ENCODE peak calls at places on chromosomes 2 and 18, in seven cellular contexts. L is GM12878, I is HCT116, M is HepG2, F is WTC11, R is H1, D is K562. K is an unnamed sample.

GRCh38 chr2:55010915-55011314 is 39.3 kb downstream of the RTN4 start:
- DNase-seq in F (no peak), D (no peak), I (no peak), M (peak), R (no peak), L (no peak), K (no peak)

GRCh38 chr2:4903676-4904348 is 788.4 kb upstream of the SOX11 start:
- DNase-seq in F (no peak), L (no peak), I (no peak), R (no peak), D (no peak), M (no peak), K (no peak)

GRCh38 chr18:23528580-23529472 is 25.5 kb downstream of the RMC1 start:
- DNase-seq in L (no peak), F (no peak), D (peak), R (no peak), M (no peak), I (no peak), K (no peak)

GRCh38 chr18:3305354-3305762 is 43.4 kb downstream of the MYL12B start:
- DNase-seq in D (peak), R (no peak), I (no peak), M (no peak), L (no peak), F (no peak), K (no peak)

GRCh38 chr2:13694673-13695072 is 937.8 kb upstream of the LRATD1 start:
- DNase-seq in F (no peak), I (no peak), R (no peak), L (no peak), M (no peak), D (no peak), K (no peak)

GRCh38 chr2:99662761-99663341 is 173.0 kb upstream of the REV1 start:
- DNase-seq in R (no peak), D (no peak), M (no peak), F (no peak), I (no peak), L (no peak), K (no peak)

GRCh38 chr2:69667805-69668382 is 24.4 kb upstream of the AAK1 start:
- DNase-seq in I (no peak), R (no peak), D (no peak), F (no peak), M (no peak), L (no peak), K (no peak)

GRCh38 chr2:43158259-43158880 is 68.0 kb downstream of the ZFP36L2 start:
- DNase-seq in M (peak), D (no peak), I (peak), F (no peak), R (no peak), L (no peak), K (no peak)

DNA sequence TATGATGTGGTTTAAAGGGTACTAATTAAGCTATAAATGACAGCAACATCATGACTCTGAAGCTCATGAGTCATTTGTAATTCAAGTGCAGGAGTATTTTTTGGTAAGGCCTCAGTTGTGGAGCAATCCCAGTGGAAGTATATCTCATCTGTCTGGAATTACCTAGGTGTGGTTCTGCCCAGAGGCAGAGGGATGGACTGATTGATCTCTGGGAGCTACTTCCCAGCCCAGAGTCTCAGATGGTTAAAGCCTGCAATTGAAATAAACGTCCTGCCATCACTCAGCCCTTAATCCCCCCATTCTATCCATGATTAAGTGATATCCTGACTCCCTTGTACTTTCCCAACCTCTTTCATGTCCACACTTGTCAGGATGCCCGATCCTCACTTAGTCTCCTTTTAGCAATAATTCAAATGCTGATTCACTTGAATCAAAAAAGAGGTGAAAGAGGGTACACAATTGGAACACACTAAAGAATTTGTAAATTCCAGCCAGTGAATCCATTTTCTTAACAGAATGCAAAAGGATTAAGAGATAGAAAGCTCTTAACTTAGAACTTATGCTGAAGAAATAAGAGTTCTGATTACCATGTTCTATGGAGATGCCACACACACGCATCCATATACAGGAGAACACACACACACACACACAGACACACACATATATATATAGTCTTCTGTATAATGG is 664.3 kb downstream of the NYAP2 start:
- DNase-seq in F (no peak), I (peak), M (no peak), L (no peak), D (no peak), R (no peak), K (no peak)
- TF ChIP-seq SP1 in F (no peak), I (peak), M (no peak), L (no peak), D (no peak), R (no peak), K (no peak)

DNA sequence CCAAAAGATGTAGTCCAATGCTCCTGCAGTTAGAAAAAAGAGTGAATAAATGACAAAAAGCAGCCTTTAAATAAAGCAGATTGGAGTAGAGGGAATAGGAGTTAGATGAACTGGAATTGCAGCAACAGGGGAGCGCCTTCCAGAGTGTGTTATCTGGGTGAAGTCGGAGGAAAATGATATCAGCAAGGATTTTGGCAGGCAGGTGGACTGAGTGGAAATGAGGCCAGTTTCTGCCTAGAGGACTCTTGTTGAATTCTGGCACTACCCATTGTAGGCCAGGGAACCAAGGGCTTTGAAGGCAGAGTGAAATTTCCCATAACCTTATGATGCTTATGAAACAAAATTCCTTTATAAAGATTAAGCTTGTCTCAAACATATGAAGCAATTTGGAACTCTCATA is 59.8 kb downstream of the AKAIN1 start:
- DNase-seq in M (no peak), I (no peak), R (no peak), D (no peak), F (no peak), L (no peak), K (no peak)
- TF ChIP-seq SP1 in M (no peak), I (no peak), R (no peak), D (no peak), F (no peak), L (no peak), K (no peak)

DNA sequence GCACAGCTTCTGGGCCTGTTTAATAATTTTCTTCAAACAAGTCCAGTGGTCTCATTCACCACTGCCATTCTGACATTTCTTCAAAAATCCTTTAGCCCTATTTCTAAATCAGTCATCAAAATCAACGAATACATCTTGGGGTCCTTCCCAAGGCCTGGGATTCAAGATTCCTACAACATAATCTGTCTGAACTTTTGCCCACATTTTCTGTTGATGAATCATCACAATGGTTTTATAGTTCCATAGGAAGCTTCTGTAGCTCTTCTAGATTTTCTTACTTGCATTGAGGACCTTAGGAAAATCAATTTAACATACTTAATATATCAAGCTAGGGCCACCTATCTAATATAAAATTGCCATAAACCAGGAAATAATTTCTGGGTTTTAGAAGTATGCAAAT is 811.8 kb upstream of the ACVR2A start:
- DNase-seq in F (no peak), I (no peak), L (no peak), D (no peak), M (no peak), R (no peak), K (no peak)
- TF ChIP-seq SP1 in F (no peak), I (no peak), L (no peak), D (no peak), M (no peak), R (no peak), K (no peak)

GRCh38 chr2:107062599-107063196 is 176.7 kb upstream of the ST6GAL2 start:
- DNase-seq in L (no peak), I (no peak), D (no peak), R (no peak), M (peak), F (no peak), K (no peak)
- TF ChIP-seq SP1 in L (no peak), I (no peak), D (no peak), R (no peak), M (no peak), F (no peak), K (no peak)

GRCh38 chr2:119487434-119488244 is 36.6 kb downstream of the SCTR start:
- DNase-seq in L (peak), D (no peak), F (no peak), I (no peak), M (peak), R (no peak), K (no peak)
- TF ChIP-seq SP1 in L (no peak), D (no peak), F (no peak), I (no peak), M (no peak), R (no peak), K (no peak)

DNA sequence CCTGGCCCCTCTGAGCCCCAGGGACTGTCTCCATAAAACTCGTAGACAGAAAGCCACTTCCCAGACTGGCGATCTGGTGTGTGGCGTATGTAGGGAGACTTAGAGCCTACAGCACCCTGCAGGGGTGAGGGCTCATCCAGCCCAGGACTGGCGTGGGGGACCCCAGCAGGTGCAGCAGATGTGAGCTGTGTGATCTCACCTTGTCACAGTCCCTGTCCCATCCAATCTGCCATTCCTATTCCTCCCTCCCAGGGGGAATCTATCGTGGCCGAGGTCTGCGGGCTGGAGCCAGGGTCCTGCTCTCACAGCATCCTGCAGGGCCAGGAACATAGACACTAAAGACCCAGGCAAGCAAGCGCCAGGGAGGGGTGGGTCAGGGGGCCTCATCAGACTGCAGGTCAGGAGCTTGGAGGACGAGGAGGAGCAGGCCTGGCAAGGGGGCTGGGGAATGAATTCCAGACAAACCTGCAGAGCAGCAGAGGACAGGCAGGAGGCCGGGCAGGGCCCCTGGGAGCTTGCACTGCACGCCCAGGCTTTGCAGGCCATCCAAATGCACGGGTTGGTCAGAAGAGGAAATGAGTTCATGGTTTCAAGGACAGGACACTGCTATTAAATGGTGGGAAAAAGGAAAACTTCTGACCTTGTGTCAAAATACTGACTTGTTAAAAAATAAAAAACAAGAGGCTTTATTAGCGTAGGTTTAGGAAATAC is 32.5 kb downstream of the HS6ST1 start:
- DNase-seq in F (no peak), R (no peak), I (no peak), M (no peak), L (no peak), D (no peak), K (no peak)
- TF ChIP-seq SP1 in F (no peak), R (no peak), I (no peak), M (no peak), L (no peak), D (no peak), K (no peak)

GRCh38 chr2:136008205-136008865 is 22.9 kb upstream of the DARS1 start:
- DNase-seq in I (no peak), R (no peak), F (no peak), M (no peak), D (no peak), L (no peak), K (no peak)
- TF ChIP-seq SP1 in I (no peak), R (no peak), F (no peak), M (no peak), D (no peak), L (no peak), K (no peak)

GRCh38 chr2:197548582-197548981 is 32.7 kb downstream of the MOB4 start:
- DNase-seq in I (no peak), F (no peak), R (no peak), L (no peak), M (no peak), D (no peak), K (no peak)

DNA sequence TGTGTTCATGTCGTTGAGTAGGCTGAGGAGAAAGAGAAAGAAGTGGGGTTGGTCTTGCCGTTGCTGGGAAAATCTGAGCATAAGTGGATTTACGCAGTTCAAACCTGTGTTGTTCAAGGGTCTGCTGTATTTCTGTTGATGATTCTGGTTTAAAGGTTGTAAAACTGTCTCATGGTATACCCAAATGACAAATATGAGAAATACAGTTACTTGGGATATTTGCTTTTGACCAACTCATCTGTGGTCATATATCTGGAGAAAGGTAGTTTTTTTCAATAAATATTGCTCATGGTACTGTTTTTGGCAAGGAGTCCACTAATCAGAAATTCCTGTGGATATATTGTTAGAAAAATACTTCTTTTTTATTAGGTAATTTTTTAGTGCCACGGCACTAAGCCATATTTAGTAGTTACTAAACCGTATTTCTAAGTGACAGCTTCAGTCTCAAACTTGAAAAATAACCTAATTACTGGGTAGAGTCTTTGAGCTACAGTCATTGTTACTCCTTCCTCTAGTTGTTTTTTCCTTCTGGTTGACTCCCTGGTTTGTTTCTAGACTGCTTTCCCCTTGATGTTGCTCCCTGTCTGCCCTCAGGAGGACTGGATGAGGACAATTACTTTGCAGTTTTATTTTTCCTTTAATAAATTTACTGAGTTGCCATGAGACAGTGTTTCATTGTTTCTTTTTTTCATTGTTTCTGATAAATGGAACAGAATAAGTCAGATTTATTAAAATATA is 31.5 kb downstream of the MOB4 start:
- DNase-seq in M (no peak), L (no peak), D (no peak), R (no peak), I (no peak), F (no peak), K (no peak)
- TF ChIP-seq SP1 in M (no peak), L (no peak), D (no peak), R (no peak), I (no peak), F (no peak), K (no peak)

GRCh38 chr2:19944205-19944845 is 42.5 kb upstream of the TTC32 start:
- DNase-seq in M (no peak), R (peak), L (no peak), I (no peak), D (no peak), F (no peak), K (no peak)

GRCh38 chr2:19947184-19947940 is 42.5 kb downstream of the WDR35 start:
- DNase-seq in L (no peak), R (no peak), I (no peak), F (no peak), M (no peak), D (no peak), K (no peak)

DNA sequence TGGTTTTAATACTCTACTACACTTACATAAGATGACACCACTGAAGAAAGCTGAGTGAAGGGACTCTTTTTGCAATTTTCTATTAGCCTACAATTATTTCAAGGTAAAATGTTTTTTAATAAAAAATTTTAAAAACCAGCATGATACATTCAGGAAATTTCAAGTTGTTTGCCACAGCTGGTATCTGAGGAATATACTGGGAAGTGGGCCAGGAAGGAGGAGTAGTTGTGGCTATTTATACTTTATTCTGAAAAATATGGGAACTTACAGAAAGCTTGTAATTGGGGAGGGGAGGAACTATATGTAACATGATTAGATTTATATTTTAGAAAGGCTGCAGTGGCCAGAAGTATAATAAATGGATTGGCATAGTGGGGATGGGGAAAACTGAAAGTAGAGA is 40.8 kb downstream of the WDR35 start:
- DNase-seq in M (no peak), I (no peak), R (no peak), L (no peak), F (no peak), D (no peak), K (no peak)
- TF ChIP-seq SP1 in M (no peak), I (no peak), R (no peak), L (no peak), F (no peak), D (no peak), K (no peak)

K was measured in HEK293T.